ENCODE peak calls at places on chromosome 7, in six cellular contexts. H, S, I, N, K and E are unnamed samples.
A peak's percentile ranks its signal among the peaks of the same experiment; 100 is the strongest.

GRCh38 chr7:150398108-150398964 is 19.2 kb downstream of the ZNF775 start:
- DNase-seq in K (peak; percentile 55), H (no peak), N (no peak), S (no peak), I (no peak), E (no peak)

GRCh38 chr7:91784469-91784868 is 96.0 kb downstream of the MTERF1 start:
- DNase-seq in S (peak; percentile 81), I (no peak), K (no peak), H (no peak), N (no peak), E (no peak)

GRCh38 chr7:149126662-149127321 is 668 bp upstream of the ZNF425 start:
- DNase-seq in H (peak; percentile 52), I (peak; percentile 58), K (peak; percentile 90), N (peak; percentile 41), S (no peak), E (peak; percentile 28)

GRCh38 chr7:20514364-20514763 is 101.1 kb upstream of the ABCB5 start:
- DNase-seq in H (peak; percentile 15), S (peak; percentile 80), I (peak; percentile 73), N (no peak), K (no peak), E (no peak)

GRCh38 chr7:64729089-64729848 is 63.3 kb downstream of the ZNF107 start:
- DNase-seq in S (no peak), K (no peak), I (no peak), N (no peak), H (no peak), E (no peak)

GRCh38 chr7:74269757-74270277 is 15.6 kb upstream of the RFC2 start:
- DNase-seq in N (peak; percentile 55), K (peak; percentile 73), H (peak; percentile 56), S (peak; percentile 80), I (peak; percentile 79), E (peak; percentile 35)

GRCh38 chr7:5755704-5756131 is 25.7 kb downstream of the RNF216 start:
- DNase-seq in S (peak; percentile 88), H (no peak), N (no peak), K (no peak), I (no peak), E (no peak)

GRCh38 chr7:13336227-13336626 is 648.8 kb downstream of the ARL4A start:
- DNase-seq in K (no peak), H (no peak), I (no peak), N (no peak), S (peak; percentile 21), E (no peak)

GRCh38 chr7:112381311-112382091 is 68.8 kb upstream of the IFRD1 start:
- DNase-seq in N (no peak), I (no peak), K (no peak), S (no peak), H (no peak), E (no peak)

DNA sequence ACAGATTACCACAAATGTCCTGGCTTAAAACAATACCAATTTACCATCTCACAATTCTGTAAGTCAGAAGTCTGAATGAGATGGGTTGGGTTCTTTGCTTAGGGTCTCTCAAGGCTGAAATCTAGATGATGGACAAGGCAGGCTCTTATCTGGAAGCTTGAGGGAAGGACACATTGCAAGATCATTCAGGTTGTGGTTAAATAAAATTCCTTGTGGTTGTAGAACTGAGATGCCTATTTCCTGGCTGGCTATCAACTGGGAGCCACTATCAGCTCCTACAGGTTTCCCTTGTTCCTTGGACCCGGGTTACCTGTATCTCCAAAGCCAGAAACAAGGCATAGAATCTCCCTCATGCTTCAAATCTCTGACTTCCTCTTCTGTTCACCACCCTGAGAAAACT is 148.4 kb downstream of the MDFIC start:
- DNase-seq in K (no peak), I (no peak), S (no peak), N (no peak), H (no peak), E (no peak)
- TF ChIP-seq CTCF in K (no peak), I (no peak), S (no peak), N (no peak), H (no peak), E (no peak)

GRCh38 chr7:90244565-90244908 is 437 bp upstream of the CFAP69 start:
- DNase-seq in I (no peak), S (no peak), N (no peak), K (no peak), H (no peak), E (no peak)

GRCh38 chr7:90248706-90249105 is 3.7 kb downstream of the CFAP69 start:
- DNase-seq in S (no peak), H (no peak), N (no peak), I (no peak), K (no peak), E (no peak)

GRCh38 chr7:90246184-90246583 is 1.2 kb downstream of the CFAP69 start:
- DNase-seq in N (no peak), S (peak; percentile 85), I (no peak), H (peak; percentile 26), K (no peak), E (no peak)

GRCh38 chr7:90242369-90243168 is 2.4 kb upstream of the CFAP69 start:
- DNase-seq in S (no peak), H (no peak), N (no peak), K (no peak), I (no peak), E (no peak)

DNA sequence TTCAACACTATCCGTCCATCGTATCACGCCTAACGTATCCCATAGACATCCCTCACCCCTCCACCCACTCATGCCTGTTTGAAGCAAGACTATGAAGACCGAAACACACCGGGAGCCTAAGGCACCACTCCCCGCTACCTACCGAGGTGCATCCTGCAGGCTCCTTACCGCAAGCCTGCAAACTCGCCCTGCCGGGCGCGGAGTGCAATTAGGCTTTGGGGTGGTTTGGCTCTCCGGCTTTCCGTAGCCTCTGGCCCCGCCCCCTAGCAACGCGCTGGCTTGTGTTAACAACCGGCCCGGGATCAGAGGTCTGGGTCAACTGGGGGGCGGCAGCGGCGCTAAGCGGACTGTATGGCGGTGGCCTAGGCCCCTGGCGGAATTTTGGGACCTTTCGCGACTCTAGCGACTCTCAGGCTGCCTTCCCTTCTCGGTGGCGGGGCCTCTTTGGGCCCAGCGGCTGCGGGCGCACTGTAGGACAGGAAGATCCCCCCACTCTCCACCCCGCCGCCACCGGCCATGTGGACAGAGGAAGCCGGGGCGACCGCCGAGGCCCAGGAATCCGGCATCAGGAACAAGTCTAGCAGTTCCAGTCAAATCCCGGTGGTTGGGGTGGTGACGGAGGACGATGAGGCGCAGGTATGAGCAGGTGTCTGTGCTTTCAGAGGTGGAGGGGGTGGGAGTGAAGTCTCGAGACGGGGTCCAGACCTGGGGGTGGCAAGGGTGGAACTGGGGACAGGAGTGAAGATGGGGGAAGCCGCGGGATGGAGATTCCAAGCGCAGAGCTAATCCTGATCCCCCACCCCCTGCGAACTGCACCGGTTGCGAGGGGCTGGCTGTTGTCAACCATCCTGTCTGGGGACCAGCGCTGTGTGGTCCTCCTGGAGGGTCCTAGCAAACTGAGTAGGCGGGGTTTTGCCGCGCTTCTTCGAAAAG is at the start of gene CFAP69:
- DNase-seq in K (peak; percentile 95), I (peak; percentile 97), N (peak; percentile 92), H (peak; percentile 98), S (peak; percentile 92), E (peak; percentile 92)
- TF ChIP-seq CTCF in K (peak; percentile 16), I (no peak), N (peak; percentile 51), H (no peak), S (peak; percentile 30), E (peak; percentile 32)

GRCh38 chr7:55144333-55144954 is 125.6 kb downstream of the EGFR start:
- DNase-seq in S (no peak), I (peak; percentile 44), K (no peak), H (no peak), N (no peak), E (no peak)
- TF ChIP-seq CTCF in S (no peak), I (peak; percentile 36), K (peak; percentile 12), H (peak; percentile 26), N (peak; percentile 38), E (peak; percentile 36)

GRCh38 chr7:124031919-124032318 is 948 bp downstream of the TMEM229A start:
- DNase-seq in I (peak; percentile 19), K (no peak), N (peak; percentile 16), H (peak; percentile 20), S (no peak), E (no peak)

GRCh38 chr7:124031406-124031805 is 1.5 kb downstream of the TMEM229A start:
- DNase-seq in K (no peak), N (no peak), I (no peak), S (no peak), H (no peak), E (no peak)

GRCh38 chr7:124033807-124034753 is 1.2 kb upstream of the TMEM229A start:
- DNase-seq in H (no peak), K (no peak), I (no peak), N (no peak), S (no peak), E (no peak)

GRCh38 chr7:124033093-124033806 is 383 bp upstream of the TMEM229A start:
- DNase-seq in S (peak; percentile 42), I (peak; percentile 63), N (peak; percentile 53), H (peak; percentile 63), K (peak; percentile 61), E (peak; percentile 29)

DNA sequence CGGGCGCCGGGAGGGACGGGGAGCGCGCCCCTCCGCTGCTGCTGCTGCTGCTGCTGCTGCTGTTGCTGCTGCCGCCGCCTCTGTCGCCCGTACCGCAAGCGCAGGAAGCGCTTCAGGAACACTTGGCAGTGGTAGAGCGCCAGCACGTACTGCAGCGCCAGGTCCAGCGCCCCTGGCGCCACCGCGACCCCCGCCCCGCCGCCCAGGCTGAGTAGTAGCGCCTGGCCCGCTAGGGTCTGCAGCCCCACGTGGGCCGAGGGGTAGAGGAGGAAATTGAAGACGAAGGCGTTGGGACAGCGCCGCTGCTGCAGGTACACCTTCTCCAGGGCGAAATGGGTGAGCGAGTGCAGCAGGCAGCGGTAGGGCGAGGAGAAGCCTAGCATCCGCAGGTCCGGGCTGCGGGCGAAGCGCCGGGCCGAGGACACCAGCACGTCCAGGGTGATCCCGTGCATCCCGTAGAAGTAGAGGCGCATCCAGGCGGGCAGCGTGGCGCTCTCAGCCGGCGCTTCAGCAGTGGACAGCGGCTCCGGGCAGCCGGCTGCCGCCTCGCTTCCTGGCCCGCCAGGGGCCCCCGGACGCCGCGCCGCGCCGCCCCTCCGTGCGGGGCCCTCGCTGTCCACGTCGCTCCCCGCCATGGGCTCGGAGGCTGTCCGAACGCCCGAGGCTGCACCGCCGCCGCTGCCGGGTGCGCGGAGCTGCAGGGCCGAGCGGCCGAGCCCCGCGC is at the start of gene TMEM229A:
- DNase-seq in I (peak; percentile 66), H (peak; percentile 74), N (peak; percentile 50), S (peak; percentile 63), K (peak; percentile 68), E (peak; percentile 49)
- TF ChIP-seq CTCF in I (no peak), H (no peak), N (peak; percentile 30), S (no peak), K (no peak), E (peak; percentile 4)

GRCh38 chr7:2921748-2922147 is 77.6 kb upstream of the GNA12 start:
- DNase-seq in I (peak; percentile 47), K (no peak), S (no peak), H (peak; percentile 47), N (peak; percentile 30), E (no peak)
- TF ChIP-seq CTCF in I (peak; percentile 69), K (no peak), S (peak; percentile 41), H (peak; percentile 51), N (peak; percentile 48), E (peak; percentile 53)